ENCODE peak calls at places on chromosomes 5 and 9, in eight cellular contexts. J is Caki2, V is K562, I is AG08395, W is left colon, B is kidney epithelial cell, O is cardiac muscle cell, Q is LHCN-M2. K is an unnamed sample.

GRCh38 chr5:162068412-162068811 is 839 bp downstream of the GABRG2 start:
- DNase-seq in B (peak), O (peak), J (peak), V (peak), Q (no peak), I (no peak), W (no peak), K (peak)

GRCh38 chr9:5630038-5630507 is 1.2 kb downstream of the RIC1 start:
- DNase-seq in W (no peak), Q (peak), V (peak), J (peak), I (peak), O (peak), B (no peak), K (no peak)

GRCh38 chr9:89711866-89712265 is 107.1 kb downstream of the GADD45G start:
- DNase-seq in W (no peak), J (no peak), O (no peak), V (no peak), B (no peak), I (no peak), Q (no peak), K (no peak)

GRCh38 chr9:103082494-103082893 is 87.4 kb downstream of the CYLC2 start:
- DNase-seq in Q (no peak), W (no peak), B (no peak), V (no peak), I (no peak), J (no peak), O (no peak), K (no peak)

GRCh38 chr5:56545016-56545415 is 270.3 kb upstream of the MAP3K1 start:
- DNase-seq in B (no peak), O (no peak), J (no peak), W (no peak), V (no peak), Q (peak), I (no peak), K (no peak)

GRCh38 chr9:33443047-33443446 is 4.3 kb downstream of the AQP3 start:
- DNase-seq in V (no peak), W (no peak), I (no peak), B (no peak), O (peak), J (no peak), Q (no peak), K (no peak)

GRCh38 chr9:111759762-111760639 is 34.7 kb downstream of the SHOC1 start:
- DNase-seq in B (peak), J (peak), Q (peak), V (peak), I (peak), O (peak), W (peak), K (peak)

GRCh38 chr5:43017438-43017820 is 22.7 kb downstream of the ANXA2R start:
- DNase-seq in B (no peak), W (no peak), O (peak), Q (peak), I (no peak), J (no peak), V (no peak), K (no peak)

GRCh38 chr9:105245720-105246161 is 1.3 kb downstream of the SLC44A1 start:
- DNase-seq in B (no peak), W (no peak), V (no peak), Q (no peak), O (no peak), J (no peak), I (no peak), K (no peak)

GRCh38 chr5:143359869-143360268 is 43.6 kb downstream of the NR3C1 start:
- DNase-seq in I (no peak), O (no peak), Q (no peak), B (no peak), J (no peak), V (no peak), W (no peak), K (no peak)

GRCh38 chr5:110027527-110028322 is 338.0 kb downstream of the MAN2A1 start:
- DNase-seq in B (no peak), I (no peak), W (no peak), J (no peak), Q (peak), O (peak), V (no peak), K (no peak)

GRCh38 chr5:28748446-28748845 is 1710.1 kb upstream of the CDH9 start:
- DNase-seq in W (no peak), B (no peak), V (no peak), J (peak), Q (no peak), O (no peak), I (no peak), K (no peak)

GRCh38 chr9:85408494-85408893 is 333.3 kb downstream of the AGTPBP1 start:
- DNase-seq in O (no peak), J (no peak), I (no peak), V (no peak), W (no peak), B (no peak), Q (no peak), K (no peak)

GRCh38 chr9:129944501-129945116 is 98.4 kb downstream of the FNBP1 start:
- DNase-seq in O (no peak), Q (no peak), J (no peak), W (no peak), V (no peak), I (no peak), B (no peak), K (no peak)

GRCh38 chr5:169798438-169798837 is 161.4 kb downstream of the DOCK2 start:
- DNase-seq in W (no peak), Q (no peak), I (no peak), J (no peak), O (no peak), B (no peak), V (no peak), K (peak)

GRCh38 chr5:137201876-137202275 is 297.2 kb downstream of the SPOCK1 start:
- DNase-seq in O (peak), V (no peak), J (no peak), B (no peak), Q (peak), I (peak), W (no peak), K (no peak)

GRCh38 chr5:176788931-176789872 is 21.2 kb upstream of the UNC5A start:
- DNase-seq in V (no peak), B (no peak), J (no peak), Q (peak), O (no peak), I (no peak), W (no peak), K (no peak)

GRCh38 chr5:131064669-131065371 is 100.2 kb downstream of the HINT1 start:
- DNase-seq in V (no peak), B (no peak), O (no peak), J (no peak), Q (no peak), W (no peak), I (no peak), K (no peak)

GRCh38 chr9:21761309-21761901 is 41.0 kb upstream of the MTAP start:
- DNase-seq in W (no peak), O (no peak), V (no peak), J (no peak), Q (peak), I (no peak), B (no peak), K (no peak)

GRCh38 chr5:1003296-1003937 is 5.2 kb upstream of the NKD2 start:
- DNase-seq in O (peak), V (no peak), B (peak), Q (no peak), J (peak), W (peak), I (no peak), K (no peak)

GRCh38 chr5:135864503-135865443 is 30.3 kb downstream of the SLC25A48 start:
- DNase-seq in J (no peak), W (no peak), Q (no peak), V (no peak), O (no peak), I (no peak), B (no peak), K (no peak)

GRCh38 chr5:38757451-38758245 is 88.2 kb upstream of the OSMR start:
- DNase-seq in I (no peak), B (no peak), W (no peak), Q (no peak), O (peak), J (no peak), V (no peak), K (no peak)